ENCODE peak calls at places on chromosomes 12 and 14, in five cellular contexts. N is HepG2, B is HCT116, G is SK-N-SH, H is GM12878. F is an unnamed sample.

GRCh38 chr14:73916324-73916723 is 29.7 kb downstream of the ZNF410 start:
- DNase-seq in N (no peak), H (no peak), B (no peak), G (no peak), F (no peak)

GRCh38 chr14:100350283-100350926 is 27.3 kb downstream of the SLC25A47 start:
- DNase-seq in B (no peak), N (no peak), H (no peak), G (no peak), F (no peak)

GRCh38 chr12:4852308-4852707 is 57.4 kb upstream of the KCNA1 start:
- DNase-seq in B (no peak), G (no peak), H (no peak), N (no peak), F (no peak)

GRCh38 chr12:98830657-98831056 is 185.6 kb downstream of the APAF1 start:
- DNase-seq in N (no peak), H (no peak), G (no peak), B (no peak), F (no peak)

GRCh38 chr12:112349440-112349839 is 32.8 kb downstream of the HECTD4 start:
- DNase-seq in G (peak), N (no peak), H (no peak), B (no peak), F (no peak)

GRCh38 chr12:102067574-102068258 is 5.9 kb upstream of the WASHC3 start:
- DNase-seq in B (no peak), H (no peak), G (no peak), N (no peak), F (no peak)

GRCh38 chr14:101788016-101788695 is 26.6 kb downstream of the PPP2R5C start:
- DNase-seq in H (no peak), N (no peak), G (no peak), B (no peak), F (no peak)

GRCh38 chr14:58824106-58824505 is 186.3 kb downstream of the DACT1 start:
- DNase-seq in B (no peak), N (no peak), H (no peak), G (no peak), F (no peak)

GRCh38 chr12:125314051-125314882 is 249.0 kb downstream of the AACS start:
- DNase-seq in G (no peak), N (no peak), H (no peak), B (no peak), F (no peak)

GRCh38 chr14:61460853-61461611 is 139.7 kb downstream of the PRKCH start:
- DNase-seq in G (no peak), B (no peak), N (peak), H (no peak), F (no peak)

GRCh38 chr12:16606936-16607335 is 974 bp upstream of the LMO3 start:
- DNase-seq in N (no peak), G (no peak), B (no peak), H (no peak), F (no peak)

GRCh38 chr14:98393527-98393926 is 878.5 kb downstream of the BCL11B start:
- DNase-seq in H (no peak), N (no peak), G (no peak), B (no peak), F (no peak)

GRCh38 chr12:106171117-106171750 is 32.5 kb upstream of the NUAK1 start:
- DNase-seq in B (no peak), G (no peak), H (no peak), N (no peak), F (peak)

GRCh38 chr12:54443446-54443845 is 24.4 kb upstream of the ITGA5 start:
- DNase-seq in H (no peak), G (no peak), B (no peak), N (no peak), F (no peak)

GRCh38 chr12:12439636-12440035 is 82.8 kb downstream of the BORCS5 start:
- DNase-seq in B (no peak), G (no peak), H (no peak), N (peak), F (no peak)

GRCh38 chr14:60648934-60649814 is at the start of gene SIX1:
- DNase-seq in B (peak), H (no peak), N (peak), G (peak), F (peak)

GRCh38 chr12:124684971-124685688 is 117.7 kb upstream of the NCOR2 start:
- DNase-seq in H (no peak), N (no peak), G (no peak), B (no peak), F (no peak)

GRCh38 chr12:4909397-4909733 is 340 bp upstream of the KCNA1 start:
- DNase-seq in G (peak), H (no peak), N (no peak), B (no peak), F (no peak)

GRCh38 chr14:58298880-58299664 is 717 bp downstream of the ARID4A start:
- DNase-seq in G (peak), H (no peak), B (no peak), N (no peak), F (no peak)

GRCh38 chr14:100580316-100581227 is 6.6 kb downstream of the BEGAIN start:
- DNase-seq in B (no peak), H (no peak), G (peak), N (no peak), F (no peak)

GRCh38 chr12:75908961-75909699 is 122.4 kb downstream of the PHLDA1 start:
- DNase-seq in B (no peak), G (peak), H (no peak), N (peak), F (peak)

GRCh38 chr12:2958432-2959193 is 584 bp upstream of the TEAD4 start:
- DNase-seq in B (peak), N (peak), H (no peak), G (peak), F (peak)

GRCh38 chr12:48813464-48814312 is 4.6 kb upstream of the CACNB3 start:
- DNase-seq in H (no peak), B (no peak), N (no peak), G (no peak), F (no peak)

GRCh38 chr14:103103461-103104388 is 9.2 kb downstream of the EXOC3L4 start:
- DNase-seq in N (peak), H (no peak), G (peak), B (no peak), F (peak)

DNA sequence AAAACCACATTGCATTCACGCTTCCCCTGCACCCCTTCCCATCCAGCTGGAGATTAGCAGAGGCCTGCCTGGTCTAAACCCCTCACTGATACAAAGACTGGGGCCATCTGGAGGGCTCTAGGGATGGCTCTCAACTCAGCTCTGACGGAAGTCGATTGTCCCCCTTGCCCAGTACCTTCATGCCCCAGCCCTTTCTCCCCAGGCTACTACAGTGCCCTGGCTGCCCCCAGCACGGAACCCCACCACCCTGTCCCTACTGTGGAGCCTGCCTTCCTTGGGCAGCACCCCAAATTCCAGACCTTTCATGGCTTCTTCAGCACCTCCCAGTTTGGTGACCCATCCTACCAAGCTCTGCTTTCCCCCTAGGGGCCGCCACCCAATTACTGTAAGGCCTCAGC is 25.6 kb downstream of the ZFP36L1 start:
- DNase-seq in N (no peak), H (no peak), B (no peak), G (no peak), F (no peak)
- TF ChIP-seq JUND in N (no peak), H (no peak), B (no peak), G (no peak), F (no peak)

DNA sequence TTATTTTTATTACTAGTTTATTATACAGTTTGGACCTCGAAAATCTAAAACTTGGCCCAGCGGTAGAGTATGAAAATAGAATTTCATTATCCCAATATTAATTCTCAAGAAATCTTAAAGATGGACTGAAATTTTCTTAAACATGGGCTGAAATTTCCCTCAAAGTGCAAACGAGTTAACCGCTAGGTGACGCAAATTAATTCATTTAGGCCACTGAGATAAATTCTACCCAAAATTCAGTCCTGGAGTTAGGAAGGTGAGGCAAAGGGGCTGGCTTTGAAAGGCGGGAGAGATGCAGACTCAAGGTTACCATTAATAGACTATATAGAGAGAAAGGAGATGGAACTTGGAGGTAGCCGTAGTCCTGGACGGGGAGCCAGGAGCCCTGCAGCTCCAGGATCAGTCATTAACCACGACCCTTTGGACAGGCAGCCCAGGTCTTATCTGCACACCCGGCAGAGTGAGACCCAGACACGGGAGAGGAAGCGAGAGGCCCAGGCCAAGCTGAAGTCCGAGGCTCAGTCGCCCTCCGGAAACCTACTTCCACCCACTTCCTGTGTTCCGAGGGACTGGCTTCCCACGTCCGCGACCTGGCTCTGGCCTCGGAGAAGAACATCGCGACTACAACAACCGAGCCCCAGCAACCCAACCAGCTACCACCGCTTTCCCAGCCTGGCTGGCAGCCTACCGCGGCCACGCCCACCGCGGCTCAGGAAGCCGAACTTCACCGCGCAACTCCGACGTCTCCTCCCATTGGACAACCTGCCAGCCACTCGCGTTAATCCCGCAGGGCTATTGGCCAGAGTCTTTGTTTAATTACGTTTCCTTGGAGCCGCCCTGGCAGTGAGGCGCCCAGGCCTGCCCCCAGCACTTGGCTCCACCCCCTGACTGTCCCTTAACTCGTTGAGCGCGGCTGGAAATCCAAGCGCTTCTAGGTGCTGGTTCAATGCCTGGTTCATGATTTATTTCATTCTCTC is at the start of gene EFCAB11:
- DNase-seq in N (peak), B (peak), G (peak), H (peak), F (peak)
- TF ChIP-seq JUND in N (no peak), B (no peak), G (no peak), H (no peak), F (no peak)

GRCh38 chr14:92316937-92317336 is 6.0 kb upstream of the SLC24A4 start:
- DNase-seq in B (peak), G (no peak), N (no peak), H (no peak), F (no peak)
- TF ChIP-seq JUND in B (no peak), G (no peak), N (no peak), H (no peak), F (no peak)

GRCh38 chr12:78917513-78917912 is 52.9 kb downstream of the SYT1 start:
- DNase-seq in B (no peak), N (no peak), G (no peak), H (no peak), F (no peak)

GRCh38 chr12:78914859-78915331 is 50.3 kb downstream of the SYT1 start:
- DNase-seq in N (no peak), G (no peak), H (no peak), B (peak), F (no peak)

GRCh38 chr12:78918221-78918620 is 53.6 kb downstream of the SYT1 start:
- DNase-seq in B (no peak), N (no peak), H (no peak), G (peak), F (no peak)

GRCh38 chr12:78916845-78917480 is 52.4 kb downstream of the SYT1 start:
- DNase-seq in G (no peak), B (peak), N (no peak), H (no peak), F (no peak)
- TF ChIP-seq JUND in G (peak), B (peak), N (no peak), H (no peak), F (no peak)

GRCh38 chr12:132476421-132476820 is 13.5 kb upstream of the FBRSL1 start:
- DNase-seq in H (no peak), B (no peak), G (no peak), N (no peak), F (no peak)
- TF ChIP-seq JUND in H (no peak), B (no peak), G (no peak), N (no peak), F (no peak)

F was measured in T47D.